ENCODE peak calls at places on chromosomes 5 and 9, in eight cellular contexts. Y, H, U, S, O, P, B and W are unnamed samples.

GRCh38 chr5:947626-948471 is 55.2 kb downstream of the TRIP13 start:
- DNase-seq in H (no peak), P (no peak), Y (no peak), U (no peak), O (no peak), S (no peak), B (no peak), W (peak)

GRCh38 chr5:97550164-97550563 is 367.1 kb upstream of the RIOK2 start:
- DNase-seq in P (no peak), S (no peak), U (no peak), O (no peak), Y (no peak), B (no peak), H (peak), W (no peak)

GRCh38 chr9:32926901-32927300 is 74.5 kb downstream of the APTX start:
- DNase-seq in Y (no peak), U (no peak), P (no peak), H (no peak), O (no peak), S (no peak), B (no peak), W (no peak)

GRCh38 chr5:18752317-18752716 is 1118.1 kb downstream of the TAF11L14 start:
- DNase-seq in U (no peak), H (no peak), O (no peak), Y (no peak), P (no peak), S (no peak), B (no peak), W (no peak)

GRCh38 chr9:95836072-95836471 is 39.4 kb upstream of the ERCC6L2 start:
- DNase-seq in U (no peak), B (no peak), S (no peak), O (no peak), P (no peak), H (peak), Y (no peak), W (no peak)

GRCh38 chr5:110757118-110757729 is 18.4 kb downstream of the SLC25A46 start:
- DNase-seq in B (peak), P (no peak), S (no peak), O (peak), U (peak), H (peak), Y (no peak), W (no peak)

GRCh38 chr9:106405871-106406435 is 457.0 kb upstream of the ZNF462 start:
- DNase-seq in S (no peak), Y (no peak), B (no peak), P (no peak), O (no peak), H (no peak), U (no peak), W (no peak)

GRCh38 chr5:10232386-10232785 is 17.3 kb downstream of the ATPSCKMT start:
- DNase-seq in B (no peak), O (no peak), U (no peak), P (no peak), Y (no peak), S (no peak), H (no peak), W (no peak)

GRCh38 chr9:111350556-111350955 is 20.5 kb upstream of the OR2K2 start:
- DNase-seq in Y (no peak), U (no peak), P (no peak), S (no peak), B (no peak), H (peak), O (no peak), W (no peak)

GRCh38 chr5:13659391-13659790 is 285.1 kb downstream of the DNAH5 start:
- DNase-seq in Y (no peak), H (peak), B (no peak), U (no peak), P (no peak), O (no peak), S (no peak), W (no peak)

GRCh38 chr9:130995399-130995941 is 13.5 kb upstream of the LAMC3 start:
- DNase-seq in S (peak), B (peak), O (peak), Y (peak), U (no peak), H (peak), P (no peak), W (no peak)

GRCh38 chr5:147481376-147481775 is 28.5 kb downstream of the DPYSL3 start:
- DNase-seq in H (peak), P (no peak), S (no peak), B (no peak), O (no peak), U (no peak), Y (no peak), W (no peak)

GRCh38 chr5:67969631-67970030 is 245.9 kb upstream of the PIK3R1 start:
- DNase-seq in U (no peak), O (no peak), P (no peak), Y (no peak), S (no peak), H (no peak), B (no peak), W (no peak)

GRCh38 chr9:35162605-35163315 is 951 bp downstream of the UNC13B start:
- DNase-seq in B (no peak), H (no peak), Y (no peak), O (no peak), U (no peak), P (no peak), S (no peak), W (no peak)

GRCh38 chr9:129383005-129383414 is 204.9 kb upstream of the IER5L start:
- DNase-seq in S (peak), O (no peak), Y (no peak), B (peak), U (peak), P (no peak), H (no peak), W (no peak)
- TF ChIP-seq POLR2A in S (no peak), O (no peak), Y (no peak), B (no peak), U (no peak), P (no peak), H (no peak), W (no peak)

DNA sequence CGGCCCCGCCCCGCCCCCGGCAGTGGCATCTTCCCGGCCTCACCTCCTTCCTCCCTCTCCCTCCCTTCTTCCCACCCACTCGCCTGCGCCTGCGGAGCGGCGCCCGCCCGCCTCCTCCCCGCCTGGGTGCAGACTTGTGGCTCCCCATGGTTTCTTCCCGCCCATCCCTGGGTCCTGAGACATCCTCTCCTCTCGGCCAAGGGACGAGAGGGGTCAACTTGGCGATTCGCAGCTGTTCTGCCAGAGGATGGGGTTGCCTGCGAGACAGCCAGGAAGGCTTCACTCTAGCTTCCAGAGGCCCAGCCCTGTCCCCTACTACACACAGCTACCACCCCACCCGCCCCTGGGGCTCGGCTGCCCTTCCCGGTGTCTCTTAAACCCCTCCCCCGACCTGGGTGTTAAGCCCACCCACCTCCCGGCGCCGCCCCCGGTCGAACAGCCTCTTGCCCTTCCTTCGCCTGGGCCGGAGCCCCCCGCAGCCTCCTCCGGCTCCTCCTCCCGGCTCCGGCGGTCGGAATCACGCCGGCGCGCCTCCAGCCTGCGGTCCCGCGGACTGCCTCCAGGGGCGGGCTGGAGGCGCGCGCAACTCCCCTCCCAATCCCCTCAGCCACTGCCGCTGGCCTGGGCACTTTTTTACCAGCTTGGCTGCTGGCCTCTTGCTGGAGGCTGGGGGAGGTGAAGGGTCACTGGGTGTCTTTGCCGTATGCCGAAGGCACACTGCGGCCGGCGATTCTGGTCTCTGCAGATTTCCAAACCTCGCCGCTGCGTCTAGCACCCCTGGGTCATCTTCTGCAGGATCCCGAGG is 1.9 kb downstream of the JADE2 start:
- DNase-seq in O (peak), S (peak), P (no peak), Y (peak), B (peak), U (no peak), H (peak), W (peak)
- TF ChIP-seq POLR2A in O (no peak), S (peak), P (peak), Y (peak), B (no peak), U (no peak), H (peak), W (no peak)

DNA sequence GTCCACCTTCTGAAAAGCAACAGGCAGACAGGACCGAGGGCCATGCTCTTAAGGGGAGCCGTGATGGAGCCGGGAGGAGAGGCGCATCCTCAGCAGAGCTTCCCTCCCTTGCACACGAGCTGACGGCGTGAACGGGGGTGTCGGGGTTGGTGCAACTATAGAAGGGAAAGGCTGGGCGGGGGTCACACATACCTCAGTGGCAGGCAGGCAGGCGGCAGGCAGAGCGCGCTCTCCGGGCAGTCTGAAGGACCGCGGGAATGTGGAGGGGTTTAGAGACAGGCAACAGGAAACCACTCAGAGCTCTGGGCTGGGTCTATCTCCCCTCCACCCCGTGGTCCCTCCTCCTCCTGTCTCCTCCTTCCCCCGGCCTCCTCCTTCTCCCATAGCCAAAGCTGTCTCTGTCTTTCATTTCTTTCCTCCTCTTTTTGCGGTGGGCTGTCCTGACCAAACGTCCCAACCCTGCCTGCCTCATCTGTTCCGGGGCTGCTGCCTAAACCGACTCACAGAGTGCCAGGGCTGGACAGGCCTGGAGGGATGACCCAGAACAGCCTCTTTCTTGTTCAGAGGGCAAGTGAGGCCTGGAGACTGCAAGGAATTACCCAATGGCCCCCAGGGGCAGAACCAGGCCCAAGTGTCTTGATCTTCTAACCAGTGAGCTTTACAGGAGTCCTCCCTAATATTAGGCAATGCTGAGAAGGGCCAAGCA is at the start of gene SPARC:
- DNase-seq in B (peak), Y (peak), S (peak), U (no peak), H (peak), P (no peak), O (no peak), W (peak)
- TF ChIP-seq POLR2A in B (peak), Y (peak), S (peak), U (no peak), H (peak), P (peak), O (no peak), W (peak)

DNA sequence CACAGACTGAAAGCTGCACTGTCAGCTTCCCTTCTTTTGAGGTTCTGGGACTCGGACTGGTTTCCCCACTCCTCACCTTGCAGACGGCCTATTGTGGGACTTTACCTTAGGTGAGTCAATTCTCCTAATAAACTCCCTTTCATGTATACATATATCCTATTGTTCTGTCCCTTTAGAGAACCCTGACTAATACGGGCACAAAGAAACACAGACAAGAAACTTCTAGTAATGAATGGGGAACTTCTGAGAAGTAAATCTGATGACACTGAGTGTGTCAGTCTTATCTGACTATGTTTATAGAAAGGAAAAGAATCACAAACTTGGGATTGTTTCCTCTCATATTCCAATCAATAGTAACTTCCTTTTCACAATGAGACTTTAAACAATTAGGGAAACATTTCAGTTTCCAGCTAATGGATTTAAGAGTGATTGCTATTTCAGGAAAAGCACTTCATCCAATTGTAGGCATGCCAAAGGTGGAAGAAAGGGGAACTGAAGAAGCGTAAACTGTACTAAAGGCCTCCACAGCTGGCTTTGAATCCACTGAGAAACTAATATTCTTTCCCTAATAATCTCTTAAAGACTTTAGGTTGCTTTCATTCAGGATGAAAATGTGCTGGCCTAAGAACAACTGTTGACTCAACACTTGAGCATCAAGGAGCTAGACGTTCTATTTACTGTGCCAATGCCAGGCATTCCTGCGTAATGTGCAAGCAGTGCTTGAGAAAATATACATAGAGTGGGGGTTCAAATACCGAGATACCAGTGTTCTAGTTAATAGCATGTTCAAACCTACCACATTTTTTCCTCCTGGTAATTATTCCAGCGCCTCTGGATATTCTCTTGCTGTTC is 127.8 kb upstream of the PTGER4 start:
- DNase-seq in Y (peak), H (peak), O (no peak), B (no peak), S (no peak), U (no peak), P (no peak), W (no peak)
- TF ChIP-seq POLR2A in Y (no peak), H (no peak), O (no peak), B (no peak), S (no peak), U (no peak), P (no peak), W (no peak)